ENCODE peak calls at places on chromosomes 4 and X, in eight cellular contexts. One of them, this sample, is unnamed.
A peak's percentile ranks its signal among the peaks of the same experiment; 100 is the strongest.

GRCh38 chr4:165053645-165054044 is at the start of gene TRIM75:
- DNase-seq in IMR-90: no peak
- DNase-seq in transverse colon: no peak
- DNase-seq in spleen: no peak
- DNase-seq in Peyer's patch: no peak
- DNase-seq in breast epithelium: no peak
- DNase-seq in ovary: no peak
- DNase-seq in prostate gland: no peak
- DNase-seq in this sample: no peak

GRCh38 chr4:105541420-105541819 is 11.0 kb upstream of the ARHGEF38 start:
- DNase-seq in Peyer's patch: no peak
- DNase-seq in transverse colon: no peak
- DNase-seq in breast epithelium: no peak
- DNase-seq in prostate gland: no peak
- DNase-seq in ovary: no peak
- DNase-seq in spleen: no peak
- DNase-seq in IMR-90: no peak
- DNase-seq in this sample: no peak

GRCh38 chr4:184100297-184100885 is 117.3 kb downstream of the ENPP6 start:
- DNase-seq in transverse colon: peak; percentile 31
- DNase-seq in IMR-90: peak; percentile 26
- DNase-seq in breast epithelium: no peak
- DNase-seq in prostate gland: no peak
- DNase-seq in spleen: peak; percentile 86
- DNase-seq in Peyer's patch: peak; percentile 49
- DNase-seq in ovary: peak; percentile 41
- DNase-seq in this sample: peak; percentile 58

GRCh38 chr4:24772061-24772705 is 23.2 kb upstream of the SOD3 start:
- DNase-seq in prostate gland: no peak
- DNase-seq in breast epithelium: peak; percentile 68
- DNase-seq in spleen: no peak
- DNase-seq in Peyer's patch: no peak
- DNase-seq in transverse colon: no peak
- DNase-seq in IMR-90: no peak
- DNase-seq in ovary: no peak
- DNase-seq in this sample: no peak

GRCh38 chr4:56995525-56995924 is 16.8 kb downstream of the POLR2B start:
- DNase-seq in Peyer's patch: no peak
- DNase-seq in breast epithelium: peak; percentile 33
- DNase-seq in ovary: peak; percentile 61
- DNase-seq in IMR-90: peak; percentile 97
- DNase-seq in prostate gland: peak; percentile 63
- DNase-seq in spleen: no peak
- DNase-seq in transverse colon: peak; percentile 53
- DNase-seq in this sample: peak; percentile 56

GRCh38 chr4:182806259-182807252 is 110.6 kb downstream of the DCTD start:
- DNase-seq in Peyer's patch: peak; percentile 85
- DNase-seq in IMR-90: peak; percentile 59
- DNase-seq in breast epithelium: peak; percentile 20
- DNase-seq in transverse colon: peak; percentile 69
- DNase-seq in ovary: peak; percentile 70
- DNase-seq in prostate gland: peak; percentile 43
- DNase-seq in spleen: peak; percentile 87
- DNase-seq in this sample: peak; percentile 81

GRCh38 chr4:24472514-24473308 is 111.6 kb downstream of the DHX15 start:
- DNase-seq in ovary: peak; percentile 81
- DNase-seq in spleen: peak; percentile 86
- DNase-seq in breast epithelium: peak; percentile 58
- DNase-seq in prostate gland: peak; percentile 83
- DNase-seq in Peyer's patch: peak; percentile 82
- DNase-seq in transverse colon: peak; percentile 72
- DNase-seq in IMR-90: peak; percentile 74
- DNase-seq in this sample: peak; percentile 76

GRCh38 chrX:47499291-47499690 is 16.3 kb upstream of the ZNF41 start:
- DNase-seq in spleen: no peak
- DNase-seq in breast epithelium: no peak
- DNase-seq in ovary: no peak
- DNase-seq in IMR-90: no peak
- DNase-seq in prostate gland: no peak
- DNase-seq in transverse colon: no peak
- DNase-seq in Peyer's patch: no peak
- DNase-seq in this sample: no peak

GRCh38 chrX:17700976-17701375 is 36.3 kb upstream of the SCML1 start:
- DNase-seq in spleen: no peak
- DNase-seq in breast epithelium: no peak
- DNase-seq in prostate gland: no peak
- DNase-seq in ovary: no peak
- DNase-seq in Peyer's patch: no peak
- DNase-seq in transverse colon: no peak
- DNase-seq in IMR-90: no peak
- DNase-seq in this sample: no peak

GRCh38 chr4:185839204-185839712 is 27.3 kb upstream of the SORBS2 start:
- DNase-seq in breast epithelium: peak; percentile 38
- DNase-seq in spleen: no peak
- DNase-seq in Peyer's patch: no peak
- DNase-seq in IMR-90: peak; percentile 91
- DNase-seq in transverse colon: peak; percentile 57
- DNase-seq in prostate gland: no peak
- DNase-seq in ovary: peak; percentile 44
- DNase-seq in this sample: no peak

GRCh38 chr4:48792348-48793006 is 12.4 kb upstream of the FRYL start:
- DNase-seq in spleen: no peak
- DNase-seq in prostate gland: no peak
- DNase-seq in breast epithelium: no peak
- DNase-seq in Peyer's patch: no peak
- DNase-seq in IMR-90: no peak
- DNase-seq in ovary: no peak
- DNase-seq in transverse colon: no peak
- DNase-seq in this sample: no peak

GRCh38 chrX:101749436-101749835 is 89.8 kb upstream of the ARMCX2 start:
- DNase-seq in IMR-90: no peak
- DNase-seq in Peyer's patch: no peak
- DNase-seq in transverse colon: no peak
- DNase-seq in ovary: no peak
- DNase-seq in breast epithelium: no peak
- DNase-seq in spleen: no peak
- DNase-seq in prostate gland: no peak
- DNase-seq in this sample: no peak

GRCh38 chrX:13411496-13412207 is 91.8 kb upstream of the ATXN3L start:
- DNase-seq in Peyer's patch: no peak
- DNase-seq in prostate gland: no peak
- DNase-seq in transverse colon: no peak
- DNase-seq in ovary: no peak
- DNase-seq in IMR-90: no peak
- DNase-seq in spleen: no peak
- DNase-seq in breast epithelium: no peak
- DNase-seq in this sample: no peak

GRCh38 chr4:1898007-1898406 is 26.8 kb downstream of the NSD2 start:
- DNase-seq in Peyer's patch: no peak
- DNase-seq in spleen: peak; percentile 18
- DNase-seq in transverse colon: no peak
- DNase-seq in IMR-90: no peak
- DNase-seq in breast epithelium: no peak
- DNase-seq in ovary: no peak
- DNase-seq in prostate gland: no peak
- DNase-seq in this sample: no peak
- TF ChIP-seq POLR2A in Peyer's patch: no peak
- TF ChIP-seq POLR2A in spleen: no peak
- TF ChIP-seq POLR2A in transverse colon: no peak
- TF ChIP-seq POLR2A in IMR-90: no peak
- TF ChIP-seq POLR2A in breast epithelium: no peak
- TF ChIP-seq POLR2A in ovary: no peak
- TF ChIP-seq POLR2A in prostate gland: no peak
- TF ChIP-seq POLR2A in this sample: no peak

GRCh38 chrX:48802089-48802812 is 384 bp downstream of the HDAC6 start:
- DNase-seq in prostate gland: peak; percentile 77
- DNase-seq in spleen: peak; percentile 92
- DNase-seq in Peyer's patch: peak; percentile 94
- DNase-seq in IMR-90: peak; percentile 60
- DNase-seq in ovary: peak; percentile 84
- DNase-seq in transverse colon: peak; percentile 91
- DNase-seq in breast epithelium: peak; percentile 91
- DNase-seq in this sample: peak; percentile 86
- TF ChIP-seq POLR2A in prostate gland: peak; percentile 63
- TF ChIP-seq POLR2A in spleen: peak; percentile 62
- TF ChIP-seq POLR2A in Peyer's patch: peak; percentile 64
- TF ChIP-seq POLR2A in IMR-90: peak; percentile 63
- TF ChIP-seq POLR2A in ovary: peak; percentile 67
- TF ChIP-seq POLR2A in transverse colon: peak; percentile 92
- TF ChIP-seq POLR2A in breast epithelium: peak; percentile 65
- TF ChIP-seq POLR2A in this sample: no peak

DNA sequence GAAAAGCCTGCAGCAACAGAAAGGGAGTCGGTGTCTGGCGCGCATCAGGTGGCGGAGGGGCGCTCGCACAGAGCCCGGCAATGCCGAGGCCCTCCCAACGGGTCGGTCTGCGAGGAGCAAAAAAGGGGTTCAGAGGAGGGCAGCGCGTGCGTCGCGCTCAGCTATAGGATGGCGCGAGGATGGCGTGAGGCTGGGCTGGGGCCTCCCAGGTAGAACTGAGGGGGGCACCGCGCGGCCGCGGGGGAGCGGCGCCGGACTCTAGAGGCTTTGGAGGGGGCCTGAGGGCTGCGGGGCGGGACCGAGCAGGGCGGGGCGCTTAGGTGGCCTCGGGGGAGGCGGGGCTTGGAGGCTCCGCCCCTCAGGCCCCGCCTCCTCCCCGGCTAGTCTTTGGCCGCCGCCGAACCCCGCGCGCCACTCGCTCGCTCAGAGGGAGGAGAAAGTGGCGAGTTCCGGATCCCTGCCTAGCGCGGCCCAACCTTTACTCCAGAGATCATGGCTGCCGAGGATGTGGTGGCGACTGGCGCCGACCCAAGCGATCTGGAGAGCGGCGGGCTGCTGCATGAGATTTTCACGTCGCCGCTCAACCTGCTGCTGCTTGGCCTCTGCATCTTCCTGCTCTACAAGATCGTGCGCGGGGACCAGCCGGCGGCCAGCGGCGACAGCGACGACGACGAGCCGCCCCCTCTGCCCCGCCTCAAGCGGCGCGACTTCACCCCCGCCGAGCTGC is at the start of gene PGRMC1:
- DNase-seq in transverse colon: peak; percentile 84
- DNase-seq in IMR-90: peak; percentile 64
- DNase-seq in breast epithelium: peak; percentile 74
- DNase-seq in ovary: peak; percentile 84
- DNase-seq in Peyer's patch: peak; percentile 89
- DNase-seq in prostate gland: peak; percentile 72
- DNase-seq in spleen: peak; percentile 94
- DNase-seq in this sample: peak; percentile 82
- TF ChIP-seq POLR2A in transverse colon: peak; percentile 91
- TF ChIP-seq POLR2A in IMR-90: peak; percentile 94
- TF ChIP-seq POLR2A in breast epithelium: no peak
- TF ChIP-seq POLR2A in ovary: peak; percentile 63
- TF ChIP-seq POLR2A in Peyer's patch: peak; percentile 84
- TF ChIP-seq POLR2A in prostate gland: peak; percentile 76
- TF ChIP-seq POLR2A in spleen: peak; percentile 38
- TF ChIP-seq POLR2A in this sample: no peak

GRCh38 chr4:153522800-153523089 is 56.6 kb downstream of the TMEM131L start:
- DNase-seq in Peyer's patch: no peak
- DNase-seq in transverse colon: no peak
- DNase-seq in prostate gland: no peak
- DNase-seq in spleen: no peak
- DNase-seq in IMR-90: no peak
- DNase-seq in breast epithelium: no peak
- DNase-seq in ovary: no peak
- DNase-seq in this sample: no peak

GRCh38 chr4:153520871-153521329 is 54.7 kb downstream of the TMEM131L start:
- DNase-seq in IMR-90: no peak
- DNase-seq in Peyer's patch: no peak
- DNase-seq in spleen: no peak
- DNase-seq in prostate gland: no peak
- DNase-seq in breast epithelium: no peak
- DNase-seq in ovary: no peak
- DNase-seq in transverse colon: no peak
- DNase-seq in this sample: no peak

GRCh38 chr4:153521467-153521866 is 55.3 kb downstream of the TMEM131L start:
- DNase-seq in breast epithelium: no peak
- DNase-seq in IMR-90: no peak
- DNase-seq in prostate gland: no peak
- DNase-seq in ovary: no peak
- DNase-seq in spleen: no peak
- DNase-seq in transverse colon: no peak
- DNase-seq in Peyer's patch: no peak
- DNase-seq in this sample: no peak

GRCh38 chr4:153523171-153523757 is 57.1 kb downstream of the TMEM131L start:
- DNase-seq in IMR-90: no peak
- DNase-seq in ovary: no peak
- DNase-seq in breast epithelium: no peak
- DNase-seq in spleen: no peak
- DNase-seq in Peyer's patch: no peak
- DNase-seq in transverse colon: no peak
- DNase-seq in prostate gland: no peak
- DNase-seq in this sample: no peak

DNA sequence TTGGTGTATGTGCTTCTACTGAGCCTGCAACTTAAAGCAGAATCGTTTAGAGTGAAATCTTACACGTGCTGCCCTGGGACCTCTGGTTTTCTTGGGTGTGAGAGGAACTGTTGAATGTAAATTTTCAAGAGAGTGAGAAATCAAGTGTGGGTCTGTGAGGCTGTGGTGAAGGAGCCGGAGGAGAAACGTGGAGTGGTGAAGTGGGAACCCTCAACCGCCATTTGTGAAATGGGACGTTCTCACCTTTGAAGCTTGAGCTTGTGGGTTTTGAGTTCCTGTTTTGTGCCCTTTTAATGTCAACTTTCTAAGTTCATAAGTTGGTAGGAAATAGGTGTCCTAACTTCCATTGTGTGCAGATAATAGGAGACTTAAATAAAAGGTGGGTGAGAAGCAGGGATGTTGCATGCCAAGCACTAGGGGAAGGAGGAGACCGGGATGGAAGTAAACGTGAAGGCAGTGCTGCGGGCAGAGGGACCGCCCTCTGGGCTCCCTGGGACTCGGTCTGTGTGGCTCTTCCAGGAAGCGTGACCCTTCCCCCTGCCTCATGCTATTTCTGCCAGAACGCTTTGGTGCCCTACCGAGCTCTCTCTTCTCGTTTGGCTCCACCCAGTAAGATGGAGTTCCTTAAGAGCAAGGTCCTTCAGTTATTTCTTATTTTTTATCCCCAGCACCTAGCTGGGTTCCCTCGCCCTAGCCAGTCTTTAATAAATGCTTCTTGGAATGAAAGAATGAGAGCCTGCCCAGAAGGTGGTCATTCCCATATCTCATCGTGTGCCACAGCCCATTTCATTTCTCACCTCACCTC is 56.0 kb downstream of the TMEM131L start:
- DNase-seq in breast epithelium: no peak
- DNase-seq in Peyer's patch: peak; percentile 76
- DNase-seq in IMR-90: no peak
- DNase-seq in spleen: no peak
- DNase-seq in prostate gland: no peak
- DNase-seq in ovary: no peak
- DNase-seq in transverse colon: no peak
- DNase-seq in this sample: no peak
- TF ChIP-seq POLR2A in breast epithelium: no peak
- TF ChIP-seq POLR2A in Peyer's patch: no peak
- TF ChIP-seq POLR2A in IMR-90: no peak
- TF ChIP-seq POLR2A in spleen: no peak
- TF ChIP-seq POLR2A in prostate gland: no peak
- TF ChIP-seq POLR2A in ovary: no peak
- TF ChIP-seq POLR2A in transverse colon: no peak
- TF ChIP-seq POLR2A in this sample: no peak